ENCODE peak calls at places on chromosomes 4 and X, in ten cellular contexts. Q is A549, S is lower leg skin, O is testis, P is adrenal gland, M is HepG2, E is body of pancreas, G is upper lobe of left lung, W is K562, Y is ovary. N is an unnamed sample.

GRCh38 chr4:112813790-112814189 is 176.8 kb downstream of the LARP7 start:
- DNase-seq in P (no peak), G (no peak), Y (no peak), O (no peak), Q (no peak), E (no peak), M (no peak), W (no peak), S (no peak), N (no peak)

GRCh38 chrX:40058719-40059118 is 39.0 kb downstream of the BCOR start:
- DNase-seq in P (no peak), M (no peak), O (no peak), E (peak; percentile 54), G (no peak), W (no peak), Y (no peak), S (peak; percentile 81), Q (no peak), N (no peak)

GRCh38 chr4:123546661-123547060 is 150.1 kb downstream of the SPRY1 start:
- DNase-seq in E (no peak), G (no peak), P (no peak), W (no peak), Q (no peak), M (peak; percentile 48), Y (no peak), S (no peak), O (no peak), N (no peak)

GRCh38 chr4:163395758-163396157 is 52.1 kb downstream of the NPY5R start:
- DNase-seq in P (no peak), Q (no peak), G (no peak), S (no peak), W (no peak), O (no peak), M (no peak), E (no peak), Y (no peak), N (no peak)

GRCh38 chr4:1195109-1195671 is 22.8 kb upstream of the SPON2 start:
- DNase-seq in M (no peak), E (peak; percentile 1), S (peak; percentile 85), W (no peak), P (no peak), Y (peak; percentile 25), G (peak; percentile 75), O (no peak), Q (no peak), N (peak; percentile 13)

GRCh38 chr4:110154586-110154985 is 43.8 kb downstream of the ELOVL6 start:
- DNase-seq in P (no peak), Y (no peak), G (no peak), E (no peak), M (no peak), S (no peak), Q (no peak), O (no peak), W (no peak), N (no peak)

GRCh38 chr4:83285022-83285387 is 407 bp upstream of the COQ2 start:
- DNase-seq in M (no peak), S (no peak), W (peak; percentile 46), P (peak; percentile 55), E (peak; percentile 50), Q (peak; percentile 15), Y (no peak), G (no peak), O (no peak), N (no peak)

GRCh38 chrX:84362184-84362838 is 139.9 kb downstream of the HDX start:
- DNase-seq in W (no peak), P (no peak), Q (no peak), S (no peak), E (no peak), O (peak; percentile 13), Y (no peak), G (no peak), M (no peak), N (no peak)

GRCh38 chrX:11261260-11261659 is 32.0 kb upstream of the AMELX start:
- DNase-seq in M (no peak), P (no peak), O (no peak), G (no peak), S (no peak), Q (no peak), W (no peak), E (no peak), Y (no peak), N (no peak)

GRCh38 chrX:118724775-118725174 is 2.6 kb upstream of the IL13RA1 start:
- DNase-seq in W (peak; percentile 59), E (no peak), S (no peak), O (no peak), Q (peak; percentile 15), P (no peak), Y (no peak), G (no peak), M (peak; percentile 16), N (no peak)

GRCh38 chrX:23896983-23897382 is 10.8 kb downstream of the APOO start:
- DNase-seq in O (no peak), G (no peak), E (no peak), Y (no peak), Q (no peak), M (no peak), S (no peak), P (no peak), W (no peak), N (no peak)

GRCh38 chr4:122777846-122778501 is 45.5 kb downstream of the BBS12 start:
- DNase-seq in W (no peak), Y (no peak), O (no peak), P (no peak), M (no peak), E (no peak), Q (no peak), S (no peak), G (no peak), N (no peak)

GRCh38 chr4:28462766-28463165 is 1602.1 kb downstream of the STIM2 start:
- DNase-seq in S (no peak), G (no peak), W (no peak), P (no peak), Q (no peak), Y (no peak), E (no peak), O (no peak), M (no peak), N (no peak)

GRCh38 chrX:817759-818158 is 187.2 kb downstream of the SHOX start:
- DNase-seq in Y (no peak), S (no peak), P (no peak), G (no peak), O (no peak), Q (no peak), E (no peak), M (no peak), W (no peak), N (no peak)

GRCh38 chr4:26857278-26858034 is 3.2 kb upstream of the STIM2 start:
- DNase-seq in M (peak; percentile 58), Y (peak; percentile 88), G (peak; percentile 99), W (peak; percentile 90), S (peak; percentile 97), E (peak; percentile 94), O (peak; percentile 89), P (peak; percentile 87), Q (peak; percentile 47), N (peak; percentile 90)
- TF ChIP-seq POLR2A in M (no peak), Y (peak; percentile 76), G (peak; percentile 92), W (peak; percentile 83), S (no peak), E (peak; percentile 75), O (peak; percentile 4), P (peak; percentile 47), Q (peak; percentile 69), N (no peak)

GRCh38 chr4:39699676-39700409 is 1.9 kb downstream of the UBE2K start:
- DNase-seq in S (no peak), E (no peak), W (peak; percentile 46), Y (no peak), P (no peak), G (no peak), Q (peak; percentile 8), M (peak; percentile 42), O (no peak), N (no peak)

GRCh38 chr4:39702716-39703115 is 4.8 kb downstream of the UBE2K start:
- DNase-seq in Q (no peak), S (no peak), M (no peak), G (no peak), W (no peak), P (no peak), Y (no peak), O (no peak), E (no peak), N (no peak)

GRCh38 chr4:39698424-39699009 is 581 bp downstream of the UBE2K start:
- DNase-seq in Y (peak; percentile 48), O (peak; percentile 71), G (no peak), E (peak; percentile 53), W (peak; percentile 65), P (peak; percentile 45), S (peak; percentile 91), M (peak; percentile 25), Q (peak; percentile 31), N (peak; percentile 63)

GRCh38 chr4:39700500-39700899 is 2.6 kb downstream of the UBE2K start:
- DNase-seq in G (no peak), S (no peak), Q (no peak), M (no peak), W (no peak), Y (no peak), E (no peak), O (no peak), P (no peak), N (no peak)

GRCh38 chr4:39697740-39698423 is at the start of gene UBE2K:
- DNase-seq in S (peak; percentile 97), G (peak; percentile 98), M (peak; percentile 83), Y (peak; percentile 87), O (peak; percentile 88), P (peak; percentile 90), E (peak; percentile 90), W (peak; percentile 95), Q (peak; percentile 70), N (peak; percentile 79)
- TF ChIP-seq POLR2A in S (peak; percentile 10), G (peak; percentile 92), M (peak; percentile 75), Y (peak; percentile 86), O (no peak), P (peak; percentile 22), E (peak; percentile 68), W (peak; percentile 97), Q (peak; percentile 79), N (peak; percentile 44)

GRCh38 chr4:104494822-104495559 is at the start of gene CXXC4:
- DNase-seq in P (no peak), S (peak; percentile 89), Q (peak; percentile 18), G (peak; percentile 80), E (peak; percentile 88), Y (peak; percentile 68), M (peak; percentile 10), O (peak; percentile 88), W (peak; percentile 64), N (peak; percentile 65)
- TF ChIP-seq POLR2A in P (no peak), S (no peak), Q (no peak), G (peak; percentile 10), E (peak; percentile 35), Y (peak; percentile 14), M (no peak), O (no peak), W (no peak), N (no peak)

DNA sequence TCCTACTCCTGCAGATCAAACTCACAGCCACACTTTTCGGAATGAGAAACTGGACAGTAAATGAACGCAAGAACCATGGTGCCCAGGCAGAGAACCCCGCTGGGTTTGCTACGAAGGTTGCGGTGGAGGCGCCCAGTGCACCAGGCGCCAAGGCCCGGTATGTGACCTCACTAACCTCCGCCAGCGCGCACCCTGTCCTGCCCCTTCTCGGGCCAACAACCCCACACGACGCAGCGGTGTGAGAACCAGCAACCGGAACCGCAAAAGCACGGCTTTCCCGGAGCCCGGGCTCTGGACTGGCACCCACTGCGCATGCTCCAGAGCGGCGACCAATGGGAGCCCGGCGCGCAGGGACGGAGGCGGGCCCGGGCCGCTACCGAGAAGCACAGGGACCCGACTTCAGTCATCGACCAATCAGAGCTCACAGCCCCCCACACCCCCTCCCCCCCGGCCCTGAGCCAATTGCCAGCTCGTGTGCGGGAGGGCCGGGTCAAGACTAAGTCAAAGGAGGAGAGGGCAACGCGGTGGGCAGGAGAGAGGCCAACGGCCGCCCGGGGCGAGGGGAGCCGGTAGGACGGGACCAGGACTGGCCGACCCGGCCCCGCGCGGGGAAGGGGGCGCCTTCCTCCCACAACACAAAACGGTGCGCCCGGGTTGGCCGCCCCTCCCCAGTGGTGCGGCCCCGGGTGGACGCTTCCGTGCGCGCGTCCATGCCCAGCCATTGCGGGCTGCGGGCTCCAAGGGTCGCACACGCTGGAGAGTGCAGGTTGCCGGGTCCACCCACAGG is 7.3 kb upstream of the WAS start:
- DNase-seq in Y (peak; percentile 83), S (peak; percentile 96), W (peak; percentile 99), Q (peak; percentile 95), P (peak; percentile 92), M (peak; percentile 84), O (peak; percentile 89), E (peak; percentile 93), G (peak; percentile 96), N (peak; percentile 85)
- TF ChIP-seq POLR2A in Y (peak; percentile 41), S (no peak), W (peak; percentile 76), Q (peak; percentile 64), P (no peak), M (peak; percentile 78), O (no peak), E (peak; percentile 40), G (peak; percentile 80), N (peak; percentile 8)

N was measured in breast epithelium.